ENCODE peak calls at places on chromosomes 11 and 22, in five cellular contexts. S is fibroblast of lung, K is PC-9, O is IMR-90, V is neural progenitor cell. N is an unnamed sample.

GRCh38 chr11:43825217-43825816 is 55.3 kb upstream of the ALKBH3 start:
- DNase-seq in S (no peak), K (no peak), O (peak; percentile 35), V (peak; percentile 55), N (no peak)

GRCh38 chr11:120337133-120337895 is 1.1 kb downstream of the ARHGEF12 start:
- DNase-seq in S (peak; percentile 50), K (peak; percentile 50), O (no peak), V (peak; percentile 47), N (peak; percentile 84)

GRCh38 chr11:78188809-78189724 is at the start of gene USP35:
- DNase-seq in S (no peak), K (no peak), O (no peak), V (no peak), N (peak; percentile 80)

GRCh38 chr11:47905358-47906059 is 57.4 kb upstream of the NUP160 start:
- DNase-seq in S (peak; percentile 75), K (peak; percentile 91), O (peak; percentile 80), V (no peak), N (peak; percentile 64)

GRCh38 chr11:130644187-130644586 is 195.7 kb downstream of the ADAMTS15 start:
- DNase-seq in S (no peak), K (no peak), O (no peak), V (peak; percentile 12), N (no peak)

GRCh38 chr11:68215087-68215445 is 2.0 kb upstream of the KMT5B start:
- DNase-seq in S (no peak), K (no peak), O (no peak), V (no peak), N (no peak)

GRCh38 chr22:45341503-45341902 is 31.8 kb downstream of the FAM118A start:
- DNase-seq in S (no peak), K (no peak), O (no peak), V (no peak), N (no peak)

GRCh38 chr11:77075425-77075905 is 8.7 kb downstream of the CAPN5 start:
- DNase-seq in S (no peak), K (peak; percentile 77), O (no peak), V (no peak), N (peak; percentile 38)

GRCh38 chr11:31817054-31817620 is 6.0 kb upstream of the PAX6 start:
- DNase-seq in S (peak; percentile 35), K (no peak), O (no peak), V (peak; percentile 86), N (peak; percentile 87)

GRCh38 chr11:118443590-118444218 is 7.4 kb downstream of the KMT2A start:
- DNase-seq in S (no peak), K (no peak), O (no peak), V (no peak), N (no peak)

GRCh38 chr11:87097582-87097981 is 59.8 kb downstream of the TMEM135 start:
- DNase-seq in S (peak; percentile 20), K (no peak), O (peak; percentile 27), V (peak; percentile 62), N (no peak)

GRCh38 chr11:35600439-35600838 is 17.8 kb upstream of the FJX1 start:
- DNase-seq in S (no peak), K (no peak), O (no peak), V (no peak), N (peak; percentile 48)

GRCh38 chr11:46003647-46004046 is 81.2 kb downstream of the LARGE2 start:
- DNase-seq in S (peak; percentile 32), K (no peak), O (peak; percentile 31), V (no peak), N (no peak)

GRCh38 chr11:128713595-128713994 is 19.7 kb downstream of the FLI1 start:
- DNase-seq in S (peak; percentile 48), K (no peak), O (no peak), V (no peak), N (no peak)

GRCh38 chr11:128210148-128210940 is 377.0 kb downstream of the ETS1 start:
- DNase-seq in S (peak; percentile 98), K (peak; percentile 100), O (peak; percentile 94), V (no peak), N (peak; percentile 84)

GRCh38 chr11:115338476-115338875 is 165.7 kb downstream of the CADM1 start:
- DNase-seq in S (no peak), K (no peak), O (no peak), V (no peak), N (no peak)

GRCh38 chr11:93652161-93652597 is 9.3 kb upstream of the CEP295 start:
- DNase-seq in S (peak; percentile 15), K (peak; percentile 53), O (peak; percentile 44), V (peak; percentile 37), N (no peak)

GRCh38 chr11:77073328-77074001 is 6.7 kb downstream of the CAPN5 start:
- DNase-seq in S (peak; percentile 93), K (peak; percentile 83), O (peak; percentile 94), V (no peak), N (peak; percentile 99)

GRCh38 chr11:22711212-22711770 is 44.9 kb downstream of the GAS2 start:
- DNase-seq in S (no peak), K (no peak), O (no peak), V (no peak), N (no peak)

GRCh38 chr22:38205261-38206128 is 3.7 kb downstream of the MAFF start:
- DNase-seq in S (peak; percentile 90), K (no peak), O (peak; percentile 79), V (no peak), N (peak; percentile 94)

GRCh38 chr11:34316347-34317037 is 41.3 kb downstream of the ABTB2 start:
- DNase-seq in S (peak; percentile 28), K (peak; percentile 28), O (peak; percentile 28), V (no peak), N (peak; percentile 66)

GRCh38 chr11:102914238-102915043 is 39.7 kb upstream of the MMP12 start:
- DNase-seq in S (peak; percentile 31), K (no peak), O (peak; percentile 56), V (peak; percentile 51), N (peak; percentile 73)

GRCh38 chr11:31246451-31247165 is 122.9 kb downstream of the DCDC1 start:
- DNase-seq in S (peak; percentile 36), K (no peak), O (peak; percentile 19), V (no peak), N (no peak)

GRCh38 chr11:124481365-124482323 is 36.1 kb upstream of the OR8B8 start:
- DNase-seq in S (peak; percentile 66), K (no peak), O (peak; percentile 52), V (peak; percentile 61), N (peak; percentile 56)

GRCh38 chr22:20610243-20610686 is 102.9 kb downstream of the MED15 start:
- DNase-seq in S (peak; percentile 36), K (peak; percentile 17), O (no peak), V (no peak), N (peak; percentile 45)

GRCh38 chr11:97069160-97069559 is 679.3 kb downstream of the JRKL start:
- DNase-seq in S (no peak), K (no peak), O (no peak), V (no peak), N (no peak)

GRCh38 chr11:73011126-73011817 is 130.8 kb downstream of the FCHSD2 start:
- DNase-seq in S (no peak), K (no peak), O (no peak), V (no peak), N (peak; percentile 35)

GRCh38 chr22:47813661-47814060 is 1051.2 kb downstream of the TBC1D22A start:
- DNase-seq in S (no peak), K (no peak), O (no peak), V (no peak), N (no peak)

GRCh38 chr11:113184498-113184897 is 129.9 kb upstream of the TTC12 start:
- DNase-seq in S (peak; percentile 98), K (peak; percentile 94), O (peak; percentile 56), V (no peak), N (peak; percentile 84)

GRCh38 chr22:44335903-44336803 is 23.4 kb upstream of the SHISAL1 start:
- DNase-seq in S (no peak), K (no peak), O (no peak), V (peak; percentile 34), N (peak; percentile 69)

GRCh38 chr22:40285508-40285907 is 60.8 kb upstream of the ADSL start:
- DNase-seq in S (no peak), K (no peak), O (no peak), V (no peak), N (no peak)

GRCh38 chr11:113023228-113023627 is 62.0 kb downstream of the NCAM1 start:
- DNase-seq in S (peak; percentile 64), K (no peak), O (no peak), V (no peak), N (no peak)

GRCh38 chr11:88164806-88165205 is 10.4 kb downstream of the RAB38 start:
- DNase-seq in S (no peak), K (no peak), O (no peak), V (no peak), N (no peak)

GRCh38 chr22:23279781-23280180 is 99.5 kb downstream of the BCR start:
- DNase-seq in S (peak; percentile 40), K (no peak), O (peak; percentile 28), V (no peak), N (no peak)

GRCh38 chr11:111329306-111330204 is 31.2 kb downstream of the POU2AF3 start:
- DNase-seq in S (no peak), K (no peak), O (no peak), V (no peak), N (no peak)
- H3K4me1 ChIP-seq in S (no peaks in the 10 kb centered on the region), K (peaks cover 66% of the 10 kb centered on the region), O (peaks cover 5% of the 10 kb centered on the region), V (no peaks in the 10 kb centered on the region), N (peaks cover 10% of the 10 kb centered on the region)

DNA sequence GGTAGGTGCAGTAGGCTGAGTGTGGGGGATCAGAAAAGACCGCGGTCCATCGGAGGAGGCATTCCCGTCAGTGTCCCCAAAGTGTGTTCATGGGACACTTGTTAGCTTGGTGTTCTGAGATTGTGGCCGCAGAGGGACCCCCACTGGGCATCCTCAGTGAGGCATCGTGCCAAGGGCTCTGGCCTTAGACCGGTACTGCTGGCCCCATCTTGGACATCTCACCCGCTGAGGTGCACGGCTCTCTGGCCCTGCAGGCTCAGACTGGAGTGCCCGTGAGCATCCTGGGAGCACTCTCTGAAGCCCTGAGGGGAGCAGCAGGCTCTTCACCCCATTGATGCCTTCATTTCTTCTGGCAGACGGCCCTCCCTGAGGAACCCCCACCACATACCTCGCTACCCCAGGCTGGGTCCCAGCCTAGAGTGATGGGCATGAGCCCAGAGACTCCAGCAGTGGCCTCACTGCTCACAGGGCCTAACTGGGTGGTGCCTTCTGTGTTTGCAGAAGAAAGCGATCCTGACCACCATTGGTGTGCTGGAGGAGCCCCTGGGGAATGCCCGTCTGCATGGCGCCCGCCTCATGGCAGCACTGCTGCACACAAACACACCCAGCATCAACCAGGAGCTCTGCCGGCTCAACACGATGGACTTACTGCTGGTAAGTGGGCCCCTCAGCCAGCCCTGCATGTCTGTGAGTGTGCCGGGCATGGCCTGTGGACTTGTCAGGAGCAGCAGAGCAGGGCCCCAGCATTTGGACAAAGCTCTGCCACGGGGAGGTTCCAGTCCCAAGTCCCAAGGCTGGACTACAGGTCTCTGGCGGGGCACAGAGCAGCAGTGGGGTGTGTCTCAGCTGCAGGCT is 51.6 kb downstream of the SBF1 start:
- DNase-seq in S (no peak), K (no peak), O (no peak), V (no peak), N (peak; percentile 75)
- H3K27ac ChIP-seq in S (no peak overlapping the region), K (no peak overlapping the region), O (no peak overlapping the region), V (no peak overlapping the region), N (no peak overlapping the region)

DNA sequence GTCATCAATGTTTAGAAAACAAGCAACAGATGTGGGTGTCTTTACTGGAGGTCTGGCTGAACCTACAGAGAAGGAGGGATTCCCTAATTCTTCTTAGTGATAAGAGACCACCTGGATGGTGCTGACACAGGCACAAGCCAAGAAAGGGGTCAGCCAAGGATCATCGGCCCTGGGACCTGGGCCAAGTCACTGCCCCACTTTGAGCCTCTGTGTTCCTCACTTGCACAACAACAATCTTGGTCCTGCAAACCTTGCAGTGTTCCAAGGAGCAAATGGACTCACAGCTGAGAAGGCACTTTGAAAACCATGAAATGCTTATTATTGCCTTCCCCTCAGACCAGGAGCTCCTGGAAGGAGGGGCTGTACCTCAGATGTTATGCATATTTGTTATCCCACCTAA is 7.0 kb upstream of the KCNE3 start:
- DNase-seq in S (no peak), K (no peak), O (no peak), V (no peak), N (no peak)
- TF ChIP-seq CTCF in S (no peak), K (no peak), O (no peak), V (no peak), N (no peak)

GRCh38 chr22:46676881-46677280 is 56.7 kb downstream of the GRAMD4 start:
- DNase-seq in S (no peak), K (no peak), O (no peak), V (no peak), N (no peak)
- H3K4me1 ChIP-seq in S (peaks cover 3% of the 10 kb centered on the region), K (no peaks in the 10 kb centered on the region), O (peaks cover 14% of the 10 kb centered on the region), V (no peaks in the 10 kb centered on the region), N (no peaks in the 10 kb centered on the region)